ENCODE peak calls at places on chromosomes 6 and 20, in six cellular contexts. One of them, this sample, is unnamed.

GRCh38 chr20:62367136-62367482 is at the start of gene LAMA5:
- DNase-seq in IMR-90: no peak
- DNase-seq in fibroblast of mammary gland: no peak
- DNase-seq in A673: no peak
- DNase-seq in foreskin fibroblast: peak
- DNase-seq in HFFc6: no peak
- DNase-seq in this sample: no peak

GRCh38 chr6:72626126-72626525 is 4.3 kb downstream of the KCNQ5 start:
- DNase-seq in IMR-90: no peak
- DNase-seq in fibroblast of mammary gland: no peak
- DNase-seq in A673: no peak
- DNase-seq in foreskin fibroblast: no peak
- DNase-seq in HFFc6: no peak
- DNase-seq in this sample: no peak

GRCh38 chr6:53939830-53940229 is 145.0 kb downstream of the LRRC1 start:
- DNase-seq in IMR-90: no peak
- DNase-seq in fibroblast of mammary gland: no peak
- DNase-seq in A673: no peak
- DNase-seq in foreskin fibroblast: no peak
- DNase-seq in HFFc6: no peak
- DNase-seq in this sample: no peak

GRCh38 chr20:41159547-41159946 is 22.2 kb downstream of the PLCG1 start:
- DNase-seq in IMR-90: no peak
- DNase-seq in fibroblast of mammary gland: no peak
- DNase-seq in A673: no peak
- DNase-seq in foreskin fibroblast: no peak
- DNase-seq in HFFc6: no peak
- DNase-seq in this sample: no peak

GRCh38 chr6:10486215-10486614 is 34.9 kb upstream of the GCNT2 start:
- DNase-seq in IMR-90: no peak
- DNase-seq in fibroblast of mammary gland: no peak
- DNase-seq in A673: no peak
- DNase-seq in foreskin fibroblast: no peak
- DNase-seq in HFFc6: no peak
- DNase-seq in this sample: no peak

GRCh38 chr6:88165877-88166492 is at the start of gene CNR1:
- DNase-seq in IMR-90: no peak
- DNase-seq in fibroblast of mammary gland: peak
- DNase-seq in A673: peak
- DNase-seq in foreskin fibroblast: peak
- DNase-seq in HFFc6: no peak
- DNase-seq in this sample: peak

GRCh38 chr6:144834426-144835038 is 549.4 kb downstream of the UTRN start:
- DNase-seq in IMR-90: no peak
- DNase-seq in fibroblast of mammary gland: no peak
- DNase-seq in A673: no peak
- DNase-seq in foreskin fibroblast: no peak
- DNase-seq in HFFc6: no peak
- DNase-seq in this sample: no peak

GRCh38 chr6:158649289-158650143 is at the start of gene SYTL3:
- DNase-seq in IMR-90: peak
- DNase-seq in fibroblast of mammary gland: peak
- DNase-seq in A673: no peak
- DNase-seq in foreskin fibroblast: peak
- DNase-seq in HFFc6: peak
- DNase-seq in this sample: peak

GRCh38 chr6:6781172-6781876 is 192.8 kb downstream of the LY86 start:
- DNase-seq in IMR-90: peak
- DNase-seq in fibroblast of mammary gland: peak
- DNase-seq in A673: peak
- DNase-seq in foreskin fibroblast: peak
- DNase-seq in HFFc6: peak
- DNase-seq in this sample: peak

GRCh38 chr6:37882724-37883413 is 63.3 kb downstream of the ZFAND3 start:
- DNase-seq in IMR-90: peak
- DNase-seq in fibroblast of mammary gland: peak
- DNase-seq in A673: no peak
- DNase-seq in foreskin fibroblast: peak
- DNase-seq in HFFc6: peak
- DNase-seq in this sample: peak

GRCh38 chr6:163814494-163815364 is 400.2 kb downstream of the QKI start:
- DNase-seq in IMR-90: peak
- DNase-seq in fibroblast of mammary gland: peak
- DNase-seq in A673: peak
- DNase-seq in foreskin fibroblast: peak
- DNase-seq in HFFc6: peak
- DNase-seq in this sample: peak

GRCh38 chr6:15389759-15390723 is 144.2 kb downstream of the JARID2 start:
- DNase-seq in IMR-90: peak
- DNase-seq in fibroblast of mammary gland: peak
- DNase-seq in A673: peak
- DNase-seq in foreskin fibroblast: peak
- DNase-seq in HFFc6: no peak
- DNase-seq in this sample: peak

GRCh38 chr6:55277628-55278003 is 49.7 kb upstream of the GFRAL start:
- DNase-seq in IMR-90: no peak
- DNase-seq in fibroblast of mammary gland: no peak
- DNase-seq in A673: no peak
- DNase-seq in foreskin fibroblast: no peak
- DNase-seq in HFFc6: no peak
- DNase-seq in this sample: peak

GRCh38 chr6:43493833-43494232 is 16.3 kb downstream of the LRRC73 start:
- DNase-seq in IMR-90: no peak
- DNase-seq in fibroblast of mammary gland: no peak
- DNase-seq in A673: no peak
- DNase-seq in foreskin fibroblast: no peak
- DNase-seq in HFFc6: no peak
- DNase-seq in this sample: no peak

GRCh38 chr20:53547664-53548239 is 45.9 kb downstream of the ZNF217 start:
- DNase-seq in IMR-90: peak
- DNase-seq in fibroblast of mammary gland: peak
- DNase-seq in A673: peak
- DNase-seq in foreskin fibroblast: peak
- DNase-seq in HFFc6: peak
- DNase-seq in this sample: peak

GRCh38 chr6:14612016-14612415 is 494.4 kb downstream of the CD83 start:
- DNase-seq in IMR-90: peak
- DNase-seq in fibroblast of mammary gland: peak
- DNase-seq in A673: peak
- DNase-seq in foreskin fibroblast: peak
- DNase-seq in HFFc6: peak
- DNase-seq in this sample: peak

GRCh38 chr6:159086033-159086618 is 41.3 kb upstream of the TAGAP start:
- DNase-seq in IMR-90: no peak
- DNase-seq in fibroblast of mammary gland: no peak
- DNase-seq in A673: no peak
- DNase-seq in foreskin fibroblast: no peak
- DNase-seq in HFFc6: no peak
- DNase-seq in this sample: no peak

GRCh38 chr6:111260570-111261298 is 173.4 kb downstream of the SLC16A10 start:
- DNase-seq in IMR-90: peak
- DNase-seq in fibroblast of mammary gland: peak
- DNase-seq in A673: no peak
- DNase-seq in foreskin fibroblast: peak
- DNase-seq in HFFc6: peak
- DNase-seq in this sample: no peak

DNA sequence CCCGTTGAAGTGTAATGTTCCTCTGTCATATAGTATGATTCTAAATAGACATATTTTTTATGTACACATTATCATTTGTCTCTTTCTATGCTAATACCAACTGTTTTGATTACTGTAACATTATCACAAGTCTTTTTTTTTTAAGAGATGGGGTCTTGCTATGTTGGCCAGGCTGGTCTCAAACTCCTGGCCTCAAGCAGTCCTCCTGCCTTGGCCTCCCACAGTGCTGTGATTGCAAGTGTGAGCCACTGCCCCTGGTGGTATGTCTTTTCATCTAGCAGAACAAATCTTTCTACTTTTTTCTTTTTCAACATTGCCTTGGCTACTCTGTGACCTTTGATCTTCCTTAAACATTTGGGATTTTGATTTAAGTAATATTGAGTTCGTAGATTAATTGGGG is 57.7 kb downstream of the SLX4IP start:
- DNase-seq in IMR-90: no peak
- DNase-seq in fibroblast of mammary gland: no peak
- DNase-seq in A673: no peak
- DNase-seq in foreskin fibroblast: no peak
- DNase-seq in HFFc6: no peak
- DNase-seq in this sample: no peak
- TF ChIP-seq CTCF in IMR-90: no peak
- TF ChIP-seq CTCF in fibroblast of mammary gland: no peak
- TF ChIP-seq CTCF in A673: peak
- TF ChIP-seq CTCF in foreskin fibroblast: no peak
- TF ChIP-seq CTCF in HFFc6: peak
- TF ChIP-seq CTCF in this sample: no peak

DNA sequence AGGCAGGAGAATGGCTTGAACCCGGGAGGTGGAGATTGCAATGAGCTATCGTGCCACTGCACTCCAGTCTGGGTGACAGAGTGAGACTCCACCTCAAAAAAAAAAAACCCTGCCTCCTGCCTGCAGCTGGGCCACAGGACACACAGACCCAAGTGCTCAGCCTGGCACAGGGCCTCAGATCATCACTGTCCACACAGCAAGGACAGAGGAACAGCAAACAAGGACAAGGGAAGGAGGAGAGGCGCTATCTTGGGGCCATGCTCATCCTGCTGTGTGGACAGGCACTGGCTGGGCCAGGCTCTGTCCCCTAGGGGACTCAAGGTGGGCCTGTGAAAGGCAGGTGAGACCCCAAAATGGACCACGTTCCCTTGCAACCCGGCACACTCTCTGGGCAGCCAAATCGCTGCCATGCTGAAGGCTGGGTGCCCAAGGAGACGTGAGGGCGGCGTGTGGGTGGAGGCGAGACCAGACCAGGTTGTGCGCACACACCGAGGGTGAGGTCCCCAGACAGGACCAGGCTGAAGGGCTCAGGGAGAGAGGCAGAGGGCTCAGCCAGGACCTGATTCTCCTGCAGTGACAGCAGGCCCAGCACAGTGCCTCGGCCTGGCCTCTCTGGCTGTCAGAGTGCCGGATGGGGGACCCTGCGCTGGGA is 9.1 kb downstream of the UCKL1 start:
- DNase-seq in IMR-90: no peak
- DNase-seq in fibroblast of mammary gland: no peak
- DNase-seq in A673: no peak
- DNase-seq in foreskin fibroblast: no peak
- DNase-seq in HFFc6: no peak
- DNase-seq in this sample: no peak
- TF ChIP-seq CTCF in IMR-90: no peak
- TF ChIP-seq CTCF in fibroblast of mammary gland: no peak
- TF ChIP-seq CTCF in A673: no peak
- TF ChIP-seq CTCF in foreskin fibroblast: no peak
- TF ChIP-seq CTCF in HFFc6: no peak
- TF ChIP-seq CTCF in this sample: no peak

GRCh38 chr6:139376054-139376355 is 1.6 kb upstream of the CITED2 start:
- DNase-seq in IMR-90: no peak
- DNase-seq in fibroblast of mammary gland: no peak
- DNase-seq in A673: no peak
- DNase-seq in foreskin fibroblast: peak
- DNase-seq in HFFc6: no peak
- DNase-seq in this sample: no peak

GRCh38 chr6:139374357-139375238 is at the start of gene CITED2:
- DNase-seq in IMR-90: peak
- DNase-seq in fibroblast of mammary gland: peak
- DNase-seq in A673: peak
- DNase-seq in foreskin fibroblast: peak
- DNase-seq in HFFc6: peak
- DNase-seq in this sample: peak

GRCh38 chr6:139373928-139374356 is 506 bp downstream of the CITED2 start:
- DNase-seq in IMR-90: no peak
- DNase-seq in fibroblast of mammary gland: no peak
- DNase-seq in A673: no peak
- DNase-seq in foreskin fibroblast: no peak
- DNase-seq in HFFc6: no peak
- DNase-seq in this sample: no peak

GRCh38 chr6:139376604-139377218 is 2.3 kb upstream of the CITED2 start:
- DNase-seq in IMR-90: peak
- DNase-seq in fibroblast of mammary gland: peak
- DNase-seq in A673: peak
- DNase-seq in foreskin fibroblast: peak
- DNase-seq in HFFc6: peak
- DNase-seq in this sample: peak

DNA sequence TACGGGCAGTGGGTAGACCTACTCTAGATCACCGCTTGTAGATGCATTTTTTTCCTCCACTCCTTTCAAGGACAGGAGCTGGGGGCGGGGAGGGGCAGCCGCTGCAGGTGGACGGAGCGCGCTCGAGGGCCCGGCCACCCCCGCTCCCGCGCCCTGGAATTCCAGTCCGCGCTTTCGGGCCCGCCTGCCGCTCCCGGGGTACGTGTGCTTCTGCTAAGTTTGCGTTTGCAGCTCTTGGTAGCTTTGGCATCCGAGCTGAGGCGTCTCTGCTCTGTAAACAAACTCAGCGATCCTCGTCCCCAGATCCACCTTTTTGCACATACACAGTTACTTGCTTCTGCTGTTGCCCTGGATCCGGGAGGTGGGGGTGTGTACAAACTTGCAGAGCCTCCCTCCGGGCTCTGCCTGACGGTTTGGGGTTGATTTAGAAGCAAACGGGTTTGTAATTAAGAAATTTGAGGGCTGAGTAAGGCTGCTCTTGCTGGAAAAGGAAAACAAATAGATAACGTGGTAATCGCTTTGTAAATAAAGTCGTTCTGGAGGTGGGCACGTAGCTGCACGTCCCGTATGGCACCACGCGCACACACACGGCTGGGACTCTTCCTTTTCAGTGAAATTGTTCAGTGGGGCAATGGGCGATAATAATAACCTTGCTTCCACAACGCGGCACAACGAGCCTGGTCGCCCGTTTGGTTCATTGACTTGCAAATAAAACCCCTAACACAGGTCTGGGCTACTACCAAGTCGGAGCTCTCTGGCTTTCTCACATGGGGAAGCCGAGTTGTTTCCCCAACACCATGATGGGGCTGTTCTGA is 998 bp upstream of the CITED2 start:
- DNase-seq in IMR-90: peak
- DNase-seq in fibroblast of mammary gland: peak
- DNase-seq in A673: peak
- DNase-seq in foreskin fibroblast: peak
- DNase-seq in HFFc6: peak
- DNase-seq in this sample: peak
- TF ChIP-seq CTCF in IMR-90: peak
- TF ChIP-seq CTCF in fibroblast of mammary gland: peak
- TF ChIP-seq CTCF in A673: peak
- TF ChIP-seq CTCF in foreskin fibroblast: peak
- TF ChIP-seq CTCF in HFFc6: peak
- TF ChIP-seq CTCF in this sample: peak

GRCh38 chr20:15700147-15700765 is 873.0 kb downstream of the KIF16B start:
- DNase-seq in IMR-90: no peak
- DNase-seq in fibroblast of mammary gland: no peak
- DNase-seq in A673: no peak
- DNase-seq in foreskin fibroblast: peak
- DNase-seq in HFFc6: no peak
- DNase-seq in this sample: no peak

GRCh38 chr20:15702161-15702560 is 871.1 kb downstream of the KIF16B start:
- DNase-seq in IMR-90: peak
- DNase-seq in fibroblast of mammary gland: peak
- DNase-seq in A673: no peak
- DNase-seq in foreskin fibroblast: peak
- DNase-seq in HFFc6: peak
- DNase-seq in this sample: peak

GRCh38 chr20:15703171-15703911 is 869.9 kb downstream of the KIF16B start:
- DNase-seq in IMR-90: peak
- DNase-seq in fibroblast of mammary gland: peak
- DNase-seq in A673: no peak
- DNase-seq in foreskin fibroblast: peak
- DNase-seq in HFFc6: peak
- DNase-seq in this sample: peak

GRCh38 chr20:15699431-15700146 is 873.7 kb downstream of the KIF16B start:
- DNase-seq in IMR-90: no peak
- DNase-seq in fibroblast of mammary gland: no peak
- DNase-seq in A673: no peak
- DNase-seq in foreskin fibroblast: no peak
- DNase-seq in HFFc6: no peak
- DNase-seq in this sample: no peak
- TF ChIP-seq CTCF in IMR-90: no peak
- TF ChIP-seq CTCF in fibroblast of mammary gland: no peak
- TF ChIP-seq CTCF in A673: no peak
- TF ChIP-seq CTCF in foreskin fibroblast: no peak
- TF ChIP-seq CTCF in HFFc6: no peak
- TF ChIP-seq CTCF in this sample: no peak